ENCODE peak calls at places on chromosome 3, in nine cellular contexts. U is fibroblast of pulmonary artery, O is cardiac fibroblast, G is NB4, N is GM20000, K is GM12865, X is neural crest cell, A is kidney, J is testis. B is an unnamed sample.

GRCh38 chr3:44359146-44359751 is 20.7 kb downstream of the TCAIM start:
- DNase-seq in X (peak), K (no peak), A (no peak), O (peak), N (no peak), J (no peak), G (no peak), U (no peak), B (no peak)

GRCh38 chr3:121431717-121432517 is 113.9 kb downstream of the POLQ start:
- DNase-seq in X (no peak), G (peak), K (peak), A (no peak), O (peak), N (peak), J (no peak), U (peak), B (peak)

GRCh38 chr3:23600178-23600577 is 205.6 kb upstream of the UBE2E1 start:
- DNase-seq in N (no peak), J (peak), A (no peak), X (no peak), G (no peak), K (no peak), U (peak), O (peak), B (no peak)

GRCh38 chr3:30319713-30320112 is 286.7 kb upstream of the TGFBR2 start:
- DNase-seq in O (peak), J (peak), G (peak), A (no peak), U (peak), K (peak), N (no peak), X (peak), B (peak)

GRCh38 chr3:194738254-194739093 is 52.8 kb downstream of the FAM43A start:
- DNase-seq in G (no peak), O (peak), X (no peak), K (no peak), U (peak), J (no peak), A (no peak), N (no peak), B (no peak)

GRCh38 chr3:101615525-101615924 is 41.5 kb downstream of the PCNP start:
- DNase-seq in G (no peak), U (no peak), N (no peak), K (no peak), J (no peak), O (no peak), X (no peak), A (no peak), B (no peak)

GRCh38 chr3:88434001-88434400 is 284.2 kb downstream of the C3orf38 start:
- DNase-seq in K (peak), G (no peak), N (no peak), X (no peak), U (no peak), A (no peak), O (no peak), J (no peak), B (no peak)

GRCh38 chr3:10026084-10026890 is at the start of gene FANCD2:
- DNase-seq in K (peak), U (peak), N (peak), X (peak), G (peak), J (peak), O (peak), A (peak), B (peak)

GRCh38 chr3:78879516-78879860 is 888.3 kb downstream of the ROBO1 start:
- DNase-seq in A (no peak), J (no peak), X (no peak), K (no peak), U (no peak), G (no peak), O (no peak), N (no peak), B (no peak)

GRCh38 chr3:184639351-184639750 is 72.5 kb downstream of the MAGEF1 start:
- DNase-seq in O (no peak), X (no peak), N (no peak), K (no peak), J (no peak), A (no peak), U (no peak), G (no peak), B (peak)

GRCh38 chr3:110301781-110302180 is 769.8 kb upstream of the NECTIN3 start:
- DNase-seq in G (no peak), A (no peak), O (no peak), N (no peak), X (no peak), J (no peak), K (no peak), U (no peak), B (no peak)

GRCh38 chr3:41126961-41127360 is 72.3 kb upstream of the CTNNB1 start:
- DNase-seq in A (no peak), G (no peak), X (no peak), O (no peak), U (no peak), K (no peak), N (no peak), J (no peak), B (no peak)

GRCh38 chr3:41129731-41130130 is 69.6 kb upstream of the CTNNB1 start:
- DNase-seq in U (no peak), J (no peak), G (no peak), X (no peak), K (no peak), N (no peak), A (no peak), O (no peak), B (no peak)

GRCh38 chr3:41125258-41125657 is 74.0 kb upstream of the CTNNB1 start:
- DNase-seq in N (no peak), X (no peak), K (no peak), G (no peak), J (no peak), A (no peak), U (no peak), O (no peak), B (no peak)

GRCh38 chr3:41127414-41127813 is 71.9 kb upstream of the CTNNB1 start:
- DNase-seq in U (no peak), K (no peak), A (no peak), J (no peak), X (no peak), O (no peak), G (no peak), N (no peak), B (no peak)

GRCh38 chr3:41126475-41126874 is 72.8 kb upstream of the CTNNB1 start:
- DNase-seq in U (no peak), X (no peak), K (no peak), J (no peak), G (no peak), A (no peak), N (no peak), O (no peak), B (no peak)
- TF ChIP-seq CTCF in U (no peak), X (no peak), K (no peak), J (no peak), G (no peak), A (no peak), N (no peak), O (no peak), B (no peak)

DNA sequence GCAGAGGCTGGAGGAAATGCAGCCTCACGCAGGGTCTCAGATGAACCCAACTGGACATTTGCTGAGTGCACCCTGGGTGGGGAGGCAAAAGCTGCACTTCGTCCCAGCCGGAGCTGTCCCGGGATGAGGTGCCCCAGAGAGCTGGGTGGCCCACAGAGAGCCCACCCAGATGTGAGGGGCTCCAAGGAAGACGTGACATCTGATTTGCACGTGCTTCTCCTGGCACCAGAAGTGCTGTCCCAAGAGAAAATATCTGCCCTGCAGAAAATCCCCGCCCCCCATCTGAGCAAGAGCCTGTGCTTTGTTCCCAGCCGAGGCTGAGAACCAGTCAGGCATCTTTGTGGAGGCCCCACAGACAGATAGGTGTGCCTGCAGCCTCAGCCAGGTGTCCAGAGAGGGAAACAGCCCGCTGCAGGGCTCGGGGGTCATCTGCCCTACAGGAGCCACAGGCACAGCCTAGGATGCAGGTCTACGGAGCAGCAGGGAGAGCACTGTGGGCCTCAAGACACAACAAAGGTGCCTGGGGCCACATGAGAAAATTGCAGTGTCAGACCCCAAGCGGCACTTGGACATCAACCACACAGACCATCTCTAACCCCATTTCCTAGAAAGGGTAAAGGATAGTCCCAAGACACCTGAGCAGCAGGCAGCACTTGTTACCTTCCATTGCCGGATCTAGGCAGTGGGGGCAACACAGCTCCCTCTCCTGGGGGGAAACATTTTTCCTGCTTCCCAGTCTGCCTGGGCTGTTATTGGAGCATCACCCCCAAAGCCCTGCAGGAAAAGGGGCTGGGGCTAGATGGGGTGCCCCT is 5.8 kb downstream of the TMIE start:
- DNase-seq in O (no peak), A (peak), J (no peak), K (no peak), G (no peak), X (no peak), U (no peak), N (no peak), B (no peak)
- TF ChIP-seq CTCF in O (no peak), A (no peak), J (no peak), K (no peak), G (no peak), X (no peak), U (no peak), N (no peak), B (no peak)

GRCh38 chr3:104631254-104631653 is 735.5 kb upstream of the ALCAM start:
- DNase-seq in G (no peak), N (no peak), U (no peak), J (no peak), X (no peak), O (no peak), K (no peak), A (peak), B (no peak)

GRCh38 chr3:104632521-104632920 is 734.2 kb upstream of the ALCAM start:
- DNase-seq in N (no peak), A (no peak), X (no peak), U (peak), G (no peak), K (no peak), O (peak), J (no peak), B (no peak)

GRCh38 chr3:104629038-104629437 is 737.7 kb upstream of the ALCAM start:
- DNase-seq in X (no peak), G (no peak), K (no peak), J (no peak), U (peak), O (peak), N (no peak), A (no peak), B (no peak)

GRCh38 chr3:104632947-104633346 is 733.8 kb upstream of the ALCAM start:
- DNase-seq in X (no peak), N (no peak), A (no peak), J (no peak), U (no peak), G (no peak), K (no peak), O (no peak), B (no peak)

DNA sequence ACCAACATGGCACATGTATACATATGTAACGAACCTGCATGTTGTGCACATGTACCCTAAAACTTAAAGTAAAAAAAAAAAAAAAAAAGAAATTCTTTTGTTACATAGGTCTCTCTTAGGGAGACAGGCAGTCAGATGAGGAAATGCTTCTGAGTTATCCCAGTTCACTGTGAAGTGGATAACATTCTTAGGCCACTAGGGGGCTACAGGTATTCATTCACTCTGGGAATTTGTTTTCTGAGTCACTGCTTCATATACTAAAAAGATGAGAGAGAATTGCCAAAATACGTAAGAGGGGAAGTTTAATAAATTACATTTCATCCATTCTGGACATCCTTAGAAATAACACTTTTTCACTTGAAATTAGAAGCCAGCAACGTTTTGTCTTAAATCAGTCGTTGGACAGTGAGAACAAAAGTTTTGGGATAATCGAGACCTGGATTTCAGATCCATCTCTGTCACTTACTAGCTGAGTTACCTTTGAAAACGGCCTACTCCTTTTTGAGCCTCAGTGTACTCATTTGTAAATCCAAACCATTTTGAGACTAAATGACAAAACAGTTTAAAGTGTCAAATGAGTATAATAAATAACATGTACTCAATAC is 738.4 kb upstream of the ALCAM start:
- DNase-seq in G (peak), U (peak), O (peak), X (no peak), N (peak), K (peak), A (no peak), J (no peak), B (no peak)
- TF ChIP-seq CTCF in G (peak), U (peak), O (peak), X (peak), N (peak), K (peak), A (peak), J (peak), B (peak)

DNA sequence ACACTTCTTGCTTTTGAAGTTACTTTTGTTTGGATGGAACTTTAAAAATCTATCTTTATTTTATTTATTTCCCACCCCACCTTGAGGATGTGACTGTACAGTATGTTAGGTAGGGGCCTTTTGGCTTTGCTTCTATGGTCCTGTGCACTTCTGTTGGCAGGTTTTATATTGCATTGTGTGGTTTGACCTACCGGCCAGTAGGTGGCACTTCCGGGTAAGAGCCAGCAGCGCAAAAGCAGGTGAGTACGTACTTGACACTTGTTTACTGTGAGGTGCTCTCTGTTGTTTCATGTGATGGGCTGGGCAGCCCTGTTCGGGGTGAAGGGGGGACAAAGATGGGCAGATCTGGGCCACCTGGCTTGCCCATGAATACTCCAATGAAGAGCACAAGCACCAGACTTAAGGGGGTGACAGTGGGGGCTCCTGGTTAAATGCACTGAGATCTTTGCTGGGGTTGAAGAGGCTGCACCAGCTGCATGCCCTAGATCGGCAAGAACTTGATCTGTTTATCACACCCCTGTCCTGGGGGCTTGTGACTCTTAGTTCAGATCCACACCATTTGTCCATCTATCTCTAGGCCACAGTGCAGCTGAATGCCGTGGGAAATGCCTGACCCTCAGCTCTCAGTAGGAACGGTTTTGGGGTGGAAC is 131.6 kb downstream of the NLGN1 start:
- DNase-seq in J (peak), G (peak), X (no peak), K (peak), U (peak), A (peak), O (peak), N (peak), B (peak)
- TF ChIP-seq CTCF in J (no peak), G (peak), X (peak), K (peak), U (peak), A (peak), O (peak), N (no peak), B (no peak)

GRCh38 chr3:98801042-98801747 is 38.1 kb downstream of the ST3GAL6 start:
- DNase-seq in U (no peak), N (no peak), X (no peak), G (no peak), J (no peak), K (no peak), A (no peak), O (no peak), B (no peak)
- TF ChIP-seq CTCF in U (peak), N (no peak), X (no peak), G (peak), J (no peak), K (no peak), A (no peak), O (peak), B (no peak)

GRCh38 chr3:56802411-56802745 is 629 bp upstream of the ARHGEF3 start:
- DNase-seq in O (no peak), X (no peak), K (no peak), J (no peak), U (no peak), G (no peak), N (no peak), A (no peak), B (no peak)
- TF ChIP-seq CTCF in O (no peak), X (peak), K (no peak), J (no peak), U (no peak), G (no peak), N (no peak), A (no peak), B (no peak)

DNA sequence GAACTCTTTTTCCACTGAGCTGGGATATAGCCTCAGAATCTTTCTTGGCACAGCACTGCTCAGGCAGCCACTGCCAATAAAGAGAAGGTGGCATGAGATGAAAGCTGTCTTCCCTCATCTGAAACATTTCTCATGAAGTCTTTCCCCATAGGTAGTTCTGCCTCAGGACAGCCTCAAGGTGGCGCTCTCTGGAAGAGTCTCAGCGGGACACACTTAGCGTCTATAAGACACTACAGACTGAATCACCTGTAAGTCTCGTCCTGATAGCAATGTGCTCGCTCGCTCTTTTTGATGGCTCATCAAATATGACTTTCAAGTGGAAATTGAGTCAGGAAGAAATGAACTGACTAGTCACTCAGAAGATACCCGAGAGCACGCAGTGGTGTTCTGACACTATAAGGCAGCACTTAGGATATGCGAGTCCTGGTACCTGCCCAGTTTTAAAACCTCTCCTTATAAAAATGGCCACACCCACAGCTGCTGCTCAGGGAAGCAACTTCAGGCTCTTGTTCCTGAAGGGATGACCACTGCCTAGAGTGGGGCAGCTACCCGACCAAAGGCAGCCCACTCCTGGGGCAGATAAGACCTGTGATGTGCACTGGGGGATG is 269.5 kb downstream of the SUCLG2 start:
- DNase-seq in N (peak), X (peak), J (peak), O (peak), A (no peak), G (peak), U (peak), K (peak), B (peak)
- TF ChIP-seq CTCF in N (no peak), X (peak), J (no peak), O (peak), A (peak), G (peak), U (peak), K (peak), B (peak)

B was measured in activated CD8-positive, alpha-beta T cell treated with anti-CD3 and anti-CD28 coated beads for 36 hours.